ENCODE peak calls at places on chromosome 9, in six cellular contexts. A is choroid plexus epithelial cell, Z is RWPE1, X is spleen, Q is HepG2, B is right lobe of liver. H is an unnamed sample.

GRCh38 chr9:126219166-126219565 is 107.5 kb upstream of the MVB12B start:
- DNase-seq in Z (no peak), X (no peak), B (no peak), A (no peak), Q (peak), H (no peak)

GRCh38 chr9:88437210-88438146 is 49.2 kb downstream of the SPIN1 start:
- DNase-seq in X (no peak), Z (no peak), B (no peak), Q (peak), A (no peak), H (no peak)

GRCh38 chr9:21696411-21696865 is 106.0 kb upstream of the MTAP start:
- DNase-seq in X (no peak), Q (peak), B (no peak), A (peak), Z (no peak), H (peak)

GRCh38 chr9:11933926-11934325 is 759.3 kb upstream of the TYRP1 start:
- DNase-seq in B (no peak), X (no peak), A (peak), Q (no peak), Z (peak), H (no peak)

GRCh38 chr9:120369608-120370220 is 210.3 kb downstream of the CDK5RAP2 start:
- DNase-seq in X (no peak), B (no peak), Z (no peak), A (peak), Q (no peak), H (no peak)

GRCh38 chr9:14080940-14081621 is 232.9 kb downstream of the NFIB start:
- DNase-seq in B (no peak), Q (no peak), A (peak), Z (peak), X (no peak), H (no peak)

GRCh38 chr9:117178596-117179111 is 236.2 kb downstream of the ASTN2 start:
- DNase-seq in Q (no peak), X (no peak), Z (no peak), B (no peak), A (peak), H (no peak)

GRCh38 chr9:128006360-128007024 is 25.7 kb upstream of the EEIG1 start:
- DNase-seq in Z (peak), X (no peak), B (no peak), Q (no peak), A (peak), H (no peak)

GRCh38 chr9:4222357-4222756 is 77.5 kb downstream of the GLIS3 start:
- DNase-seq in Q (no peak), A (no peak), Z (no peak), X (no peak), B (no peak), H (no peak)

GRCh38 chr9:28163619-28164018 is 590.3 kb upstream of the C9orf72 start:
- DNase-seq in Q (no peak), B (no peak), Z (no peak), X (no peak), A (no peak), H (no peak)

GRCh38 chr9:135347461-135347860 is 132.1 kb upstream of the PPP1R26 start:
- DNase-seq in A (no peak), Q (no peak), Z (no peak), B (no peak), X (no peak), H (peak)

GRCh38 chr9:114283551-114284111 is 39.3 kb upstream of the ORM1 start:
- DNase-seq in Q (no peak), X (peak), A (no peak), B (no peak), Z (no peak), H (peak)

GRCh38 chr9:119221281-119221680 is 148.0 kb downstream of the BRINP1 start:
- DNase-seq in Z (no peak), Q (no peak), A (no peak), X (no peak), B (no peak), H (no peak)

GRCh38 chr9:131178382-131178781 is 53.0 kb downstream of the NUP214 start:
- DNase-seq in A (peak), B (peak), Z (peak), X (peak), Q (peak), H (no peak)

GRCh38 chr9:42852133-42852532 is 668.7 kb downstream of the SPATA31A6 start:
- DNase-seq in Q (peak), A (peak), Z (peak), X (no peak), B (peak), H (peak)

GRCh38 chr9:84670801-84671153 is 1.2 kb downstream of the NTRK2 start:
- DNase-seq in B (no peak), Z (no peak), Q (no peak), X (no peak), A (no peak), H (no peak)

GRCh38 chr9:84669008-84669292 is 579 bp upstream of the NTRK2 start:
- DNase-seq in Z (peak), X (no peak), Q (no peak), B (no peak), A (peak), H (no peak)

GRCh38 chr9:84668204-84669007 is 1.1 kb upstream of the NTRK2 start:
- DNase-seq in B (peak), Q (no peak), A (peak), X (peak), Z (peak), H (peak)

GRCh38 chr9:84670106-84670800 is 724 bp downstream of the NTRK2 start:
- DNase-seq in B (no peak), X (peak), Z (no peak), Q (no peak), A (no peak), H (peak)

GRCh38 chr9:84669293-84670105 is at the start of gene NTRK2:
- DNase-seq in Q (no peak), X (peak), Z (peak), A (no peak), B (peak), H (peak)
- TF ChIP-seq CTCF in Q (no peak), X (no peak), Z (peak), A (no peak), B (no peak), H (peak)

GRCh38 chr9:89614319-89614892 is 9.6 kb downstream of the GADD45G start:
- DNase-seq in A (no peak), B (no peak), X (no peak), Q (no peak), Z (no peak), H (peak)

GRCh38 chr9:89616411-89616810 is 11.6 kb downstream of the GADD45G start:
- DNase-seq in Z (no peak), A (no peak), Q (no peak), X (no peak), B (no peak), H (peak)

GRCh38 chr9:89617978-89618377 is 13.2 kb downstream of the GADD45G start:
- DNase-seq in B (peak), Z (no peak), Q (no peak), A (no peak), X (no peak), H (no peak)

GRCh38 chr9:89613912-89614311 is 9.1 kb downstream of the GADD45G start:
- DNase-seq in Q (no peak), B (no peak), X (no peak), Z (no peak), A (no peak), H (no peak)

GRCh38 chr9:89615661-89616060 is 10.8 kb downstream of the GADD45G start:
- DNase-seq in X (no peak), A (no peak), B (no peak), Q (no peak), Z (no peak), H (peak)
- TF ChIP-seq CTCF in X (no peak), A (no peak), B (no peak), Q (no peak), Z (no peak), H (no peak)

DNA sequence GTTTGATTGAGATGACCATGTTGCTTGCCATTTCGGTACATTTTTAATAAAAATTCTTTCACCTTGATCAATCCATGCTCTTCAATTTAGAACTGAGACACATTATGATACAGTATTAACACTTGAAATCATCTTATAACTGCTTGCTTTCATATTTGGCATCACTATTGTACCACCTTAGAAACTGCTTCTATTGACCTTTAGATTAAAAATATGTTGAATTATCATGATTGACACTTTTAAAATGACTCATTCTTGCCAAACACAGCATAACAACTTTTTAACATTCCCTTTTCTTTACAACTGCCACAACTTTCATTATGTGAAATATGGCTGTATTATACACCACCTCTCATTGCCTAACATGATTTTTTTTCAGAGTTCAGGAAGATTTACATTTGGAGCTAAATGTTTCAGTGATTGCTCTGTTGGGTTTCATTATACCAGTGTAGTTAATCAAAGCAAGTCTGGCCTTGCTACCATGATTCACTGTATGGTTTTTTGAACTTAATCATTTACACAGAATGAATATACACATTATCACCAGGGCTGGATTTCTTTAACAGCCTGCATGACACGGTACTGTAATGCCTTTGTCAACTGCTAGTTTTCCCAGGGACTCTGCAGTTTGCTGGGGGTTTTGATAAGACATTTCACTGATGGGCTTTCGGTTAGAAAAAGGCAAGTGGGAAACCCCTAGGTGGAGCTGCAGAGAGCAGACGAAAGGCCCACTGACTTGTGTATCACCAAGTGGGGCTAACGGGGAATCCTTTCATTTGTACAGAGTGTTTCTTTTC is 93.6 kb upstream of the TLE4 start:
- DNase-seq in B (no peak), X (no peak), Q (peak), A (peak), Z (peak), H (no peak)
- TF ChIP-seq CTCF in B (no peak), X (no peak), Q (peak), A (peak), Z (peak), H (peak)

GRCh38 chr9:92444841-92445240 is 20.6 kb upstream of the OMD start:
- DNase-seq in A (no peak), Z (no peak), B (no peak), X (no peak), Q (no peak), H (no peak)

GRCh38 chr9:92435263-92435662 is 11.0 kb upstream of the OMD start:
- DNase-seq in B (no peak), Q (no peak), X (no peak), A (no peak), Z (no peak), H (no peak)

GRCh38 chr9:92439921-92440750 is 15.9 kb upstream of the OMD start:
- DNase-seq in X (no peak), Q (no peak), Z (peak), A (peak), B (no peak), H (no peak)

GRCh38 chr9:92440751-92441046 is 16.4 kb upstream of the OMD start:
- DNase-seq in Q (no peak), A (no peak), B (no peak), Z (no peak), X (no peak), H (no peak)

GRCh38 chr9:92438900-92439526 is 14.7 kb upstream of the OMD start:
- DNase-seq in Q (no peak), Z (peak), A (peak), X (no peak), B (no peak), H (no peak)
- TF ChIP-seq CTCF in Q (no peak), Z (peak), A (no peak), X (peak), B (peak), H (peak)

DNA sequence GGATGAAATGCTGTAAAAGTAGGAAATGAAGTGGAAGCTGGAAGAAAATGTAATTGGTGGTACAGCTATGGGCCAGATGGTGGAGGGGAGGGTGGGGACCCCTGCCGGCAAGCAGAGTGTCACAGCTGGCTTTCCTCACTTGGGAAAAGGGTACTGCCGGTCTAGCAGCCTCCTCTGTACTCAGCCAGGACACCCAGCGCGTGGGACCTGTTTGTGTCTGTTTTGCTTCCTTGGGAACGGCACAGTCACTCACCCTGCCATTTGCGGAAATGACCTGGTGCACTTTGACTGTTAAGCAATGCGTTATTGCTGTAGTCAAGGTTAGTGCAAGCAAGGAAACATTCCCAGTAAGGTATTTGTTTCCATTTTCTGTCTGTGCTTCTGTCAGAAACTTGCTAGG is 10.1 kb downstream of the TMEM252 start:
- DNase-seq in Q (peak), A (peak), X (peak), Z (no peak), B (peak), H (no peak)
- TF ChIP-seq CTCF in Q (peak), A (peak), X (no peak), Z (no peak), B (no peak), H (no peak)